ENCODE peak calls at places on chromosomes 11 and 22, in nine cellular contexts. One of them, this sample, is unnamed.

GRCh38 chr11:43547900-43548381 is 132.6 kb upstream of the HSD17B12 start:
- DNase-seq in MG63: peak; percentile 26
- DNase-seq in NCI-H82: no peak
- DNase-seq in dermis microvascular lymphatic vessel endothelial cell: no peak
- DNase-seq in activated CD8-positive, alpha-beta T cell treated with anti-CD3 and anti-CD28 coated beads, Interleukin-2, amount 10 ng/mL, durations not matched to agents 7 days and 5 days: no peak
- DNase-seq in erythroblast: peak; percentile 40
- DNase-seq in HFFc6: no peak
- DNase-seq in anterior cingulate cortex: no peak
- DNase-seq in AG08396: peak; percentile 62
- DNase-seq in this sample: peak; percentile 49

GRCh38 chr11:30321321-30321720 is 1.6 kb upstream of the ARL14EP start:
- DNase-seq in MG63: no peak
- DNase-seq in NCI-H82: no peak
- DNase-seq in dermis microvascular lymphatic vessel endothelial cell: no peak
- DNase-seq in activated CD8-positive, alpha-beta T cell treated with anti-CD3 and anti-CD28 coated beads, Interleukin-2, amount 10 ng/mL, durations not matched to agents 7 days and 5 days: no peak
- DNase-seq in erythroblast: peak; percentile 1
- DNase-seq in HFFc6: no peak
- DNase-seq in anterior cingulate cortex: no peak
- DNase-seq in AG08396: no peak
- DNase-seq in this sample: no peak

GRCh38 chr22:44391481-44392445 is 79.0 kb upstream of the SHISAL1 start:
- DNase-seq in MG63: no peak
- DNase-seq in NCI-H82: peak; percentile 14
- DNase-seq in dermis microvascular lymphatic vessel endothelial cell: no peak
- DNase-seq in activated CD8-positive, alpha-beta T cell treated with anti-CD3 and anti-CD28 coated beads, Interleukin-2, amount 10 ng/mL, durations not matched to agents 7 days and 5 days: no peak
- DNase-seq in erythroblast: no peak
- DNase-seq in HFFc6: no peak
- DNase-seq in anterior cingulate cortex: no peak
- DNase-seq in AG08396: no peak
- DNase-seq in this sample: no peak

GRCh38 chr11:117316197-117316961 is at the start of gene BACE1:
- DNase-seq in MG63: peak; percentile 89
- DNase-seq in NCI-H82: peak; percentile 94
- DNase-seq in dermis microvascular lymphatic vessel endothelial cell: peak; percentile 79
- DNase-seq in activated CD8-positive, alpha-beta T cell treated with anti-CD3 and anti-CD28 coated beads, Interleukin-2, amount 10 ng/mL, durations not matched to agents 7 days and 5 days: peak; percentile 27
- DNase-seq in erythroblast: no peak
- DNase-seq in HFFc6: peak; percentile 79
- DNase-seq in anterior cingulate cortex: peak; percentile 82
- DNase-seq in AG08396: peak; percentile 90
- DNase-seq in this sample: peak; percentile 66

GRCh38 chr11:32884770-32885384 is 7.7 kb upstream of the QSER1 start:
- DNase-seq in MG63: no peak
- DNase-seq in NCI-H82: peak; percentile 5
- DNase-seq in dermis microvascular lymphatic vessel endothelial cell: peak; percentile 39
- DNase-seq in activated CD8-positive, alpha-beta T cell treated with anti-CD3 and anti-CD28 coated beads, Interleukin-2, amount 10 ng/mL, durations not matched to agents 7 days and 5 days: no peak
- DNase-seq in erythroblast: peak; percentile 9
- DNase-seq in HFFc6: peak; percentile 5
- DNase-seq in anterior cingulate cortex: no peak
- DNase-seq in AG08396: no peak
- DNase-seq in this sample: no peak

GRCh38 chr11:103923473-103923931 is 112.9 kb upstream of the DDI1 start:
- DNase-seq in MG63: no peak
- DNase-seq in NCI-H82: no peak
- DNase-seq in dermis microvascular lymphatic vessel endothelial cell: peak; percentile 7
- DNase-seq in activated CD8-positive, alpha-beta T cell treated with anti-CD3 and anti-CD28 coated beads, Interleukin-2, amount 10 ng/mL, durations not matched to agents 7 days and 5 days: no peak
- DNase-seq in erythroblast: no peak
- DNase-seq in HFFc6: no peak
- DNase-seq in anterior cingulate cortex: no peak
- DNase-seq in AG08396: no peak
- DNase-seq in this sample: no peak

GRCh38 chr11:94793002-94793401 is 24.8 kb downstream of the AMOTL1 start:
- DNase-seq in MG63: no peak
- DNase-seq in NCI-H82: no peak
- DNase-seq in dermis microvascular lymphatic vessel endothelial cell: no peak
- DNase-seq in activated CD8-positive, alpha-beta T cell treated with anti-CD3 and anti-CD28 coated beads, Interleukin-2, amount 10 ng/mL, durations not matched to agents 7 days and 5 days: no peak
- DNase-seq in erythroblast: no peak
- DNase-seq in HFFc6: peak; percentile 32
- DNase-seq in anterior cingulate cortex: no peak
- DNase-seq in AG08396: no peak
- DNase-seq in this sample: no peak

GRCh38 chr11:95108671-95109551 is 19.3 kb downstream of the ENDOD1 start:
- DNase-seq in MG63: no peak
- DNase-seq in NCI-H82: peak; percentile 35
- DNase-seq in dermis microvascular lymphatic vessel endothelial cell: peak; percentile 84
- DNase-seq in activated CD8-positive, alpha-beta T cell treated with anti-CD3 and anti-CD28 coated beads, Interleukin-2, amount 10 ng/mL, durations not matched to agents 7 days and 5 days: no peak
- DNase-seq in erythroblast: peak; percentile 85
- DNase-seq in HFFc6: no peak
- DNase-seq in anterior cingulate cortex: no peak
- DNase-seq in AG08396: no peak
- DNase-seq in this sample: no peak

GRCh38 chr22:28815101-28815500 is 14.7 kb upstream of the XBP1 start:
- DNase-seq in MG63: no peak
- DNase-seq in NCI-H82: no peak
- DNase-seq in dermis microvascular lymphatic vessel endothelial cell: no peak
- DNase-seq in activated CD8-positive, alpha-beta T cell treated with anti-CD3 and anti-CD28 coated beads, Interleukin-2, amount 10 ng/mL, durations not matched to agents 7 days and 5 days: no peak
- DNase-seq in erythroblast: no peak
- DNase-seq in HFFc6: no peak
- DNase-seq in anterior cingulate cortex: no peak
- DNase-seq in AG08396: no peak
- DNase-seq in this sample: no peak

GRCh38 chr11:111814567-111814966 is 48.4 kb upstream of the PPP2R1B start:
- DNase-seq in MG63: no peak
- DNase-seq in NCI-H82: no peak
- DNase-seq in dermis microvascular lymphatic vessel endothelial cell: no peak
- DNase-seq in activated CD8-positive, alpha-beta T cell treated with anti-CD3 and anti-CD28 coated beads, Interleukin-2, amount 10 ng/mL, durations not matched to agents 7 days and 5 days: no peak
- DNase-seq in erythroblast: no peak
- DNase-seq in HFFc6: peak; percentile 50
- DNase-seq in anterior cingulate cortex: no peak
- DNase-seq in AG08396: peak; percentile 31
- DNase-seq in this sample: no peak

GRCh38 chr11:72683782-72684200 is 9.6 kb upstream of the PDE2A start:
- DNase-seq in MG63: peak; percentile 37
- DNase-seq in NCI-H82: peak; percentile 74
- DNase-seq in dermis microvascular lymphatic vessel endothelial cell: peak; percentile 51
- DNase-seq in activated CD8-positive, alpha-beta T cell treated with anti-CD3 and anti-CD28 coated beads, Interleukin-2, amount 10 ng/mL, durations not matched to agents 7 days and 5 days: peak; percentile 78
- DNase-seq in erythroblast: peak; percentile 39
- DNase-seq in HFFc6: no peak
- DNase-seq in anterior cingulate cortex: peak; percentile 49
- DNase-seq in AG08396: peak; percentile 81
- DNase-seq in this sample: no peak

GRCh38 chr22:28207281-28208030 is 288.4 kb upstream of the PITPNB start:
- DNase-seq in MG63: peak; percentile 45
- DNase-seq in NCI-H82: no peak
- DNase-seq in dermis microvascular lymphatic vessel endothelial cell: peak; percentile 16
- DNase-seq in activated CD8-positive, alpha-beta T cell treated with anti-CD3 and anti-CD28 coated beads, Interleukin-2, amount 10 ng/mL, durations not matched to agents 7 days and 5 days: no peak
- DNase-seq in erythroblast: no peak
- DNase-seq in HFFc6: no peak
- DNase-seq in anterior cingulate cortex: no peak
- DNase-seq in AG08396: peak; percentile 12
- DNase-seq in this sample: no peak

GRCh38 chr11:84019576-84020194 is 733.5 kb upstream of the CCDC90B start:
- DNase-seq in MG63: peak; percentile 5
- DNase-seq in NCI-H82: no peak
- DNase-seq in dermis microvascular lymphatic vessel endothelial cell: no peak
- DNase-seq in activated CD8-positive, alpha-beta T cell treated with anti-CD3 and anti-CD28 coated beads, Interleukin-2, amount 10 ng/mL, durations not matched to agents 7 days and 5 days: no peak
- DNase-seq in erythroblast: no peak
- DNase-seq in HFFc6: peak; percentile 3
- DNase-seq in anterior cingulate cortex: no peak
- DNase-seq in AG08396: peak; percentile 5
- DNase-seq in this sample: no peak

GRCh38 chr11:68960299-68961071 is 20.3 kb downstream of the MRGPRD start:
- DNase-seq in MG63: no peak
- DNase-seq in NCI-H82: no peak
- DNase-seq in dermis microvascular lymphatic vessel endothelial cell: no peak
- DNase-seq in activated CD8-positive, alpha-beta T cell treated with anti-CD3 and anti-CD28 coated beads, Interleukin-2, amount 10 ng/mL, durations not matched to agents 7 days and 5 days: no peak
- DNase-seq in erythroblast: no peak
- DNase-seq in HFFc6: no peak
- DNase-seq in anterior cingulate cortex: no peak
- DNase-seq in AG08396: no peak
- DNase-seq in this sample: no peak

GRCh38 chr22:46023558-46023981 is 46.6 kb upstream of the WNT7B start:
- DNase-seq in MG63: no peak
- DNase-seq in NCI-H82: no peak
- DNase-seq in dermis microvascular lymphatic vessel endothelial cell: peak; percentile 55
- DNase-seq in activated CD8-positive, alpha-beta T cell treated with anti-CD3 and anti-CD28 coated beads, Interleukin-2, amount 10 ng/mL, durations not matched to agents 7 days and 5 days: no peak
- DNase-seq in erythroblast: no peak
- DNase-seq in HFFc6: no peak
- DNase-seq in anterior cingulate cortex: no peak
- DNase-seq in AG08396: no peak
- DNase-seq in this sample: no peak

GRCh38 chr11:110428040-110428439 is 1.7 kb upstream of the FDX1 start:
- DNase-seq in MG63: no peak
- DNase-seq in NCI-H82: no peak
- DNase-seq in dermis microvascular lymphatic vessel endothelial cell: no peak
- DNase-seq in activated CD8-positive, alpha-beta T cell treated with anti-CD3 and anti-CD28 coated beads, Interleukin-2, amount 10 ng/mL, durations not matched to agents 7 days and 5 days: no peak
- DNase-seq in erythroblast: no peak
- DNase-seq in HFFc6: no peak
- DNase-seq in anterior cingulate cortex: no peak
- DNase-seq in AG08396: no peak
- DNase-seq in this sample: no peak

GRCh38 chr11:26231252-26231661 is 100.7 kb upstream of the ANO3 start:
- DNase-seq in MG63: peak; percentile 68
- DNase-seq in NCI-H82: no peak
- DNase-seq in dermis microvascular lymphatic vessel endothelial cell: peak; percentile 38
- DNase-seq in activated CD8-positive, alpha-beta T cell treated with anti-CD3 and anti-CD28 coated beads, Interleukin-2, amount 10 ng/mL, durations not matched to agents 7 days and 5 days: no peak
- DNase-seq in erythroblast: no peak
- DNase-seq in HFFc6: peak; percentile 80
- DNase-seq in anterior cingulate cortex: no peak
- DNase-seq in AG08396: peak; percentile 20
- DNase-seq in this sample: no peak

GRCh38 chr11:37695283-37695682 is 1097.2 kb upstream of the RAG2 start:
- DNase-seq in MG63: no peak
- DNase-seq in NCI-H82: no peak
- DNase-seq in dermis microvascular lymphatic vessel endothelial cell: no peak
- DNase-seq in activated CD8-positive, alpha-beta T cell treated with anti-CD3 and anti-CD28 coated beads, Interleukin-2, amount 10 ng/mL, durations not matched to agents 7 days and 5 days: no peak
- DNase-seq in erythroblast: no peak
- DNase-seq in HFFc6: no peak
- DNase-seq in anterior cingulate cortex: no peak
- DNase-seq in AG08396: no peak
- DNase-seq in this sample: no peak

GRCh38 chr22:47697861-47698260 is 935.4 kb downstream of the TBC1D22A start:
- DNase-seq in MG63: no peak
- DNase-seq in NCI-H82: no peak
- DNase-seq in dermis microvascular lymphatic vessel endothelial cell: no peak
- DNase-seq in activated CD8-positive, alpha-beta T cell treated with anti-CD3 and anti-CD28 coated beads, Interleukin-2, amount 10 ng/mL, durations not matched to agents 7 days and 5 days: no peak
- DNase-seq in erythroblast: no peak
- DNase-seq in HFFc6: no peak
- DNase-seq in anterior cingulate cortex: no peak
- DNase-seq in AG08396: no peak
- DNase-seq in this sample: no peak

GRCh38 chr11:31601635-31602282 is 92.2 kb downstream of the ELP4 start:
- DNase-seq in MG63: no peak
- DNase-seq in NCI-H82: peak; percentile 1
- DNase-seq in dermis microvascular lymphatic vessel endothelial cell: no peak
- DNase-seq in activated CD8-positive, alpha-beta T cell treated with anti-CD3 and anti-CD28 coated beads, Interleukin-2, amount 10 ng/mL, durations not matched to agents 7 days and 5 days: no peak
- DNase-seq in erythroblast: no peak
- DNase-seq in HFFc6: no peak
- DNase-seq in anterior cingulate cortex: no peak
- DNase-seq in AG08396: no peak
- DNase-seq in this sample: no peak

GRCh38 chr11:499201-500076 is 7.6 kb downstream of the RNH1 start:
- DNase-seq in MG63: no peak
- DNase-seq in NCI-H82: no peak
- DNase-seq in dermis microvascular lymphatic vessel endothelial cell: no peak
- DNase-seq in activated CD8-positive, alpha-beta T cell treated with anti-CD3 and anti-CD28 coated beads, Interleukin-2, amount 10 ng/mL, durations not matched to agents 7 days and 5 days: no peak
- DNase-seq in erythroblast: no peak
- DNase-seq in HFFc6: no peak
- DNase-seq in anterior cingulate cortex: no peak
- DNase-seq in AG08396: no peak
- DNase-seq in this sample: no peak

GRCh38 chr22:39306456-39307361 is 12.7 kb downstream of the RPL3 start:
- DNase-seq in MG63: peak; percentile 33
- DNase-seq in NCI-H82: peak; percentile 77
- DNase-seq in dermis microvascular lymphatic vessel endothelial cell: peak; percentile 78
- DNase-seq in activated CD8-positive, alpha-beta T cell treated with anti-CD3 and anti-CD28 coated beads, Interleukin-2, amount 10 ng/mL, durations not matched to agents 7 days and 5 days: peak; percentile 73
- DNase-seq in erythroblast: peak; percentile 48
- DNase-seq in HFFc6: peak; percentile 24
- DNase-seq in anterior cingulate cortex: no peak
- DNase-seq in AG08396: no peak
- DNase-seq in this sample: peak; percentile 16

GRCh38 chr22:29315286-29316195 is at the start of gene RASL10A:
- DNase-seq in MG63: no peak
- DNase-seq in NCI-H82: peak; percentile 42
- DNase-seq in dermis microvascular lymphatic vessel endothelial cell: peak; percentile 32
- DNase-seq in activated CD8-positive, alpha-beta T cell treated with anti-CD3 and anti-CD28 coated beads, Interleukin-2, amount 10 ng/mL, durations not matched to agents 7 days and 5 days: no peak
- DNase-seq in erythroblast: peak; percentile 39
- DNase-seq in HFFc6: no peak
- DNase-seq in anterior cingulate cortex: no peak
- DNase-seq in AG08396: no peak
- DNase-seq in this sample: no peak